ENCODE peak calls at places on chromosomes 13 and 19, in ten cellular contexts. D is GM23338, M is uterus, P is brain microvascular endothelial cell, T is esophagus muscularis mucosa, F is psoas muscle, V is ovary, E is fibroblast of lung, R is tibial artery, I is transverse colon. J is an unnamed sample.

GRCh38 chr19:8242212-8242821 is 33.1 kb downstream of the CERS4 start:
- DNase-seq in D (no peak), V (no peak), E (no peak), P (no peak), F (no peak), I (no peak), T (no peak), R (no peak), M (no peak), J (no peak)

GRCh38 chr13:23657056-23657455 is 86.8 kb downstream of the TNFRSF19 start:
- DNase-seq in I (no peak), D (no peak), V (no peak), P (no peak), T (no peak), E (no peak), R (no peak), M (no peak), F (no peak), J (no peak)

GRCh38 chr13:113648218-113648615 is 9.8 kb downstream of the ATP4B start:
- DNase-seq in M (peak), I (peak), T (no peak), V (peak), P (no peak), E (no peak), F (peak), D (no peak), R (peak), J (no peak)

GRCh38 chr19:45267296-45267695 is 16.2 kb downstream of the MARK4 start:
- DNase-seq in D (no peak), T (no peak), R (no peak), F (no peak), E (no peak), P (no peak), M (no peak), I (no peak), V (no peak), J (no peak)

GRCh38 chr13:107413005-107413404 is 802.3 kb downstream of the LIG4 start:
- DNase-seq in I (no peak), V (no peak), F (no peak), E (no peak), T (no peak), R (no peak), P (no peak), M (no peak), D (no peak), J (no peak)

GRCh38 chr19:49255674-49256073 is 69.3 kb downstream of the SLC6A16 start:
- DNase-seq in V (no peak), D (no peak), P (no peak), I (no peak), M (no peak), E (no peak), R (no peak), T (no peak), F (no peak), J (no peak)

GRCh38 chr19:34972163-34972705 is 8.2 kb upstream of the ZNF792 start:
- DNase-seq in E (no peak), D (no peak), V (no peak), P (no peak), T (peak), F (no peak), I (no peak), R (no peak), M (no peak), J (no peak)

GRCh38 chr19:30062331-30063183 is 120.5 kb downstream of the URI1 start:
- DNase-seq in I (no peak), P (no peak), R (no peak), E (no peak), D (no peak), V (no peak), M (no peak), T (no peak), F (no peak), J (no peak)

GRCh38 chr19:29836409-29836825 is 24.6 kb downstream of the CCNE1 start:
- DNase-seq in T (no peak), E (no peak), F (peak), D (no peak), P (no peak), V (no peak), R (no peak), M (no peak), I (no peak), J (no peak)

GRCh38 chr13:37978680-37979079 is 109.1 kb upstream of the TRPC4 start:
- DNase-seq in I (no peak), D (no peak), M (no peak), V (no peak), F (no peak), R (no peak), P (no peak), T (no peak), E (no peak), J (no peak)

GRCh38 chr13:46369506-46370268 is 17.4 kb downstream of the RUBCNL start:
- DNase-seq in P (peak), E (peak), V (no peak), F (no peak), I (no peak), M (no peak), T (no peak), D (no peak), R (peak), J (no peak)

GRCh38 chr13:107250626-107251025 is 682.7 kb upstream of the ARGLU1 start:
- DNase-seq in P (no peak), D (no peak), F (no peak), I (no peak), M (no peak), V (no peak), E (peak), R (no peak), T (no peak), J (no peak)

GRCh38 chr13:97344250-97345175 is 89.5 kb upstream of the RAP2A start:
- DNase-seq in F (peak), V (peak), P (peak), I (peak), E (peak), R (peak), T (no peak), D (peak), M (peak), J (no peak)
- TF ChIP-seq CTCF in F (peak), V (no peak), P (peak), I (peak), E (peak), R (peak), T (peak), D (peak), M (peak), J (peak)

GRCh38 chr19:41707871-41708371 is 505 bp upstream of the CEACAM5 start:
- DNase-seq in P (no peak), E (no peak), T (no peak), R (no peak), D (no peak), I (peak), M (no peak), F (no peak), V (no peak), J (no peak)

GRCh38 chr19:41707502-41707812 is 969 bp upstream of the CEACAM5 start:
- DNase-seq in E (no peak), F (no peak), I (peak), D (peak), R (no peak), P (no peak), V (no peak), T (no peak), M (peak), J (no peak)

GRCh38 chr19:41705393-41706174 is 2.8 kb upstream of the CEACAM5 start:
- DNase-seq in D (peak), E (peak), P (no peak), T (no peak), F (no peak), V (no peak), I (peak), R (no peak), M (no peak), J (no peak)

GRCh38 chr19:41708481-41708880 is at the start of gene CEACAM5:
- DNase-seq in P (no peak), I (peak), V (no peak), R (no peak), M (no peak), T (no peak), F (no peak), D (no peak), E (no peak), J (no peak)

GRCh38 chr19:41706741-41707501 is 1.5 kb upstream of the CEACAM5 start:
- DNase-seq in R (no peak), D (peak), M (peak), T (no peak), V (no peak), E (no peak), F (peak), P (no peak), I (peak), J (peak)
- H3K27ac ChIP-seq in R (no peak), D (no peak), M (no peak), T (no peak), V (no peak), E (no peak), F (no peak), P (no peak), I (peak), J (no peak)

GRCh38 chr13:86563308-86563707 is 764.1 kb upstream of the SLITRK6 start:
- DNase-seq in R (no peak), V (no peak), D (no peak), I (no peak), E (peak), F (no peak), T (no peak), M (no peak), P (no peak), J (no peak)

GRCh38 chr13:86562876-86563275 is 763.7 kb upstream of the SLITRK6 start:
- DNase-seq in E (peak), M (no peak), R (no peak), T (no peak), V (no peak), P (no peak), I (no peak), F (no peak), D (no peak), J (no peak)

GRCh38 chr13:86569974-86570373 is 770.8 kb upstream of the SLITRK6 start:
- DNase-seq in I (no peak), V (no peak), T (no peak), R (no peak), P (no peak), F (no peak), E (peak), D (no peak), M (no peak), J (no peak)

GRCh38 chr13:86569119-86569518 is 769.9 kb upstream of the SLITRK6 start:
- DNase-seq in F (no peak), M (no peak), P (no peak), R (no peak), I (no peak), E (peak), T (no peak), V (no peak), D (no peak), J (no peak)

GRCh38 chr13:86567119-86567518 is 767.9 kb upstream of the SLITRK6 start:
- DNase-seq in E (no peak), F (no peak), V (no peak), I (no peak), M (no peak), T (no peak), R (no peak), D (peak), P (no peak), J (no peak)
- TF ChIP-seq CTCF in E (no peak), F (no peak), V (no peak), I (peak), M (no peak), T (no peak), R (no peak), D (peak), P (peak), J (no peak)

GRCh38 chr19:1650627-1651009 is 1.8 kb downstream of the TCF3 start:
- DNase-seq in M (no peak), V (no peak), R (peak), F (no peak), I (no peak), D (peak), E (peak), P (no peak), T (no peak), J (peak)
- H3K27ac ChIP-seq in M (peak), V (no peak), R (peak), F (no peak), I (peak), D (peak), E (no peak), P (no peak), T (peak), J (peak)

GRCh38 chr19:13095934-13096890 is 6.4 kb downstream of the LYL1 start:
- DNase-seq in M (peak), I (no peak), R (no peak), V (peak), D (peak), E (no peak), F (no peak), T (no peak), P (no peak), J (no peak)
- TF ChIP-seq CTCF in M (no peak), I (no peak), R (peak), V (no peak), D (no peak), E (no peak), F (no peak), T (no peak), P (peak), J (no peak)

DNA sequence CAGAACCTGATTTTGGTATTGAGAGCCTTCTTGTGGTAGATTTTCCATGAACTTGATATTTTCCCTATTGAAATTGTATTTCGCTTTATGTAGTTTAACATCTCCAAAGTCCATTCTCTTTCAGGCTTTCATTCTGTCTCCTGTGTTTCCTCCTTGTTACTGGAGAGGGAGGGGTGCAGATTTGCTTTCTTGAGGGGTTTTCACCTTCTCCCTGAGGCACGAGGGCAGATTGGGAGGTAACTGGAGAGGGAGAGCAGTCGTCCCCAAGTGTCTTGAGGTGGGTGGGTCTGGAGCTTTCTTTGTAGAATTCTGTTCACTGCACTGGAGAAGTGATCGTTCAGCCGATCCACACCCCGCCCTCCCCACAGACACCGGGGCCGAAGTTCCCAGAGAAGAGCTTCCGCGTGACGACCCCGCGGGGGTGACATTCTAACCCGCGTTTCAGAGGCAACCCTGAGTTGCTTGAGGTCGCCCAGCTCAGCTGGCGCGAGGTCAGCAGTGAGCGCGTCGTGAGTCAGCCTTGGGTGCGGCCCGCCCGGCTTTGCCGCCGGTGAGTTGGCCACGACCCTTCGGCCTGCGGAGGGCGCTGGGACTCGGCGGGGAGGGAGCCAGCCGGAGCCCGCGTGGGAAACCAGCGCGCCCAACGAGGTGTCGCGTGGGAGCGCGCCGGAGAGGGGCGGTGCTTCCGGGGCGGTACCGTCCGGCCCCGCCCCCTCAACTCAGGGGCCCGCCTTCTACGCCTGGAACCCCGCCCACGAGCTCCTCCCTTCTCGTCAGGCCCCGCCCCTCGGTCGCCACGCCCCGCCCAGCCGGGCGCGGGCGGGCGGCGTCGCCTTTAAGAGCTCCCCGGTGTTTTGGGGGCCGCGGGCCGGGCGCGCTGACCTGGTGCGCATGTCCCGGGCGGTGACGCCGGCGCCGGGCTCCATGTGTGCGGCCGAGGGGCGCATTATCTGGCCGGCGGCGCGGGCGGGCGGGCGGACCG is at the start of gene GATAD2A:
- DNase-seq in R (peak), I (peak), T (peak), V (peak), E (peak), P (peak), M (peak), D (peak), F (peak), J (peak)
- H3K27ac ChIP-seq in R (peak), I (peak), T (peak), V (peak), E (peak), P (peak), M (peak), D (peak), F (peak), J (peak)